ENCODE peak calls at places on chromosomes 16 and 17, in four cellular contexts. R, P, K and Y are unnamed samples.

GRCh38 chr17:74601944-74602572 is 10.0 kb upstream of the CD300LD start:
- DNase-seq in R (peak; percentile 15), P (no peak), K (peak; percentile 79), Y (no peak)

GRCh38 chr17:72031219-72031906 is 89.5 kb upstream of the SOX9 start:
- DNase-seq in R (no peak), P (no peak), K (no peak), Y (no peak)

GRCh38 chr17:77827039-77827438 is 131.5 kb upstream of the TNRC6C start:
- DNase-seq in R (no peak), P (no peak), K (no peak), Y (no peak)

GRCh38 chr17:3958200-3958599 is 6.0 kb downstream of the ATP2A3 start:
- DNase-seq in R (no peak), P (no peak), K (no peak), Y (no peak)

GRCh38 chr16:68529608-68529930 is 9.5 kb upstream of the ZFP90 start:
- DNase-seq in R (no peak), P (no peak), K (no peak), Y (no peak)

GRCh38 chr16:84303516-84303915 is 8.8 kb downstream of the WFDC1 start:
- DNase-seq in R (no peak), P (no peak), K (no peak), Y (no peak)

GRCh38 chr16:66588981-66589713 is 9.9 kb downstream of the CMTM2 start:
- DNase-seq in R (peak; percentile 18), P (peak; percentile 45), K (peak; percentile 42), Y (no peak)

GRCh38 chr16:2808181-2808580 is 8.9 kb upstream of the PRSS21 start:
- DNase-seq in R (no peak), P (no peak), K (no peak), Y (no peak)

GRCh38 chr16:11350531-11351335 is 5.5 kb downstream of the RMI2 start:
- DNase-seq in R (peak; percentile 87), P (no peak), K (no peak), Y (no peak)

DNA sequence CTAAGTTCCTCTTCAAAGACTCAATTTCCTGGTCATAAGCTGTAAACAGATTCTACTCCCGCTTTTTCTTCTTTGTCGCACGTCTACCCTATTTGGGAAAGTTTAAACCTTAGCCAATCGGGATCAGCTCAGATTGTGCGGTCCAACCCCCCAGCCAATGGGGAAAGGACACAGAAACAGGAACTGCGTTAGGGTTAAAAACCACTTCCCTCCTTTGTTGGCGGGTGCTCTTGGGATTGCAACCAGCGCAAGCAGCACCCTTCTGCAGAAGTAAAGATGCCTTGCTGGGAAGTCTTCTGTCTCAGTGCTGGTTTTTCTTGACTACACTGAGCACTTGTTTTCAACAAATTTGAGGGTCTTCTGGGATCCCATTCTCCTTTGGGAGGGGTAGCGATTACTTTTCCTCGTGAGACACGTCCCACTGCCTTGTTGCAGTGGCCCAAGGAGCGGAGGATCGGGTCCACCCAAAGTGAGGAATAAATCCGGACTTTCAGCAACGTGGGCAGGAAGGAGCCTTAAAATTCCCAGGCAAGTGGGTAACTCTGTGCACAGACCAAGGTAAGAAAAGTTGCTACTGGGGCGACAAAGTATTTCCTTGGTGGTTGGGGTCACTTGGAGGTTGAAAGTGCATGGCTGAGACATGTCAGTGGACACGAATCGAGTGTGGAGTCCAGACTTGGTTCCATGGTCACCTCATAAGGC is 1.0 kb upstream of the YPEL3 start:
- DNase-seq in R (no peak), P (no peak), K (no peak), Y (no peak)
- TF ChIP-seq POLR2A in R (no peak), P (no peak), K (no peak), Y (no peak)

DNA sequence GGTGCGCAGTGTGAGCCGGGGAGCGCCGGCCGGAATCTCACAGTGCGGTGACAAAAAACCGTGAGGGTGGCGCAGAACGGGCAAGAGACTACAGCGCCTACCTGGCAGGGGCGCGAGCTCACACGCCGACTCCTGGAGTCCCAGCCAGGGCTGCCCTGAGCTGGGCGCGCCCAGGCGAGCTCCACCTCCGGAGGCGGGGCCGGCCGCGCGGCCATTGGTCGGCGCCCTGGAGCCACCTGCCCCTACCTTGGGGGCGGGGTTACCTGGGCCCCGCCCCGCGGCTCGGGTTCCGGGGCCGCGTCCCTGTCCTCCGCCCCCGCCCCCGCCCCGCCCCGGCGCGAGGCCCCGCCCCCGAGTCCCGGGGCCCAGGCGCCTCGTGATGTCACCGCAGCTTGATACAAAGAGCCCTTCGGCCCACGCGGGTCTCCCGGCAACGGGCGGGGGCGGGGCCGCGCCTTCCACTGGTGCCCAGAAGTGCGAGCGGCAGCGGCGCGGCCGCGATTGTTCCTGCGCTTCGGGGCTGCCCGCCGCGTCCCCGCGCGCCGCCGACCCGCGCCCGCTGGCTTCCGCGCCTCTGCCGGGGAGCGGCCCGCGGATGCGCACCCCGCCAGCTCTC is 96.3 kb downstream of the RAB11FIP4 start:
- DNase-seq in R (peak; percentile 16), P (peak; percentile 97), K (peak; percentile 94), Y (peak; percentile 95)
- TF ChIP-seq POLR2A in R (no peak), P (peak; percentile 82), K (peak; percentile 44), Y (peak; percentile 91)

GRCh38 chr16:35746281-35746962 is 2287.0 kb downstream of the TP53TG3F start:
- DNase-seq in R (no peak), P (no peak), K (no peak), Y (no peak)

GRCh38 chr16:35746963-35747657 is 2287.7 kb downstream of the TP53TG3F start:
- DNase-seq in R (no peak), P (no peak), K (no peak), Y (no peak)

GRCh38 chr16:35748621-35749252 is 2289.3 kb downstream of the TP53TG3F start:
- DNase-seq in R (no peak), P (no peak), K (no peak), Y (no peak)

GRCh38 chr16:35749253-35750141 is 2290.1 kb downstream of the TP53TG3F start:
- DNase-seq in R (no peak), P (no peak), K (no peak), Y (no peak)

GRCh38 chr16:35747658-35748455 is 2288.4 kb downstream of the TP53TG3F start:
- DNase-seq in R (no peak), P (no peak), K (no peak), Y (no peak)
- TF ChIP-seq POLR2A in R (no peak), P (no peak), K (no peak), Y (no peak)

DNA sequence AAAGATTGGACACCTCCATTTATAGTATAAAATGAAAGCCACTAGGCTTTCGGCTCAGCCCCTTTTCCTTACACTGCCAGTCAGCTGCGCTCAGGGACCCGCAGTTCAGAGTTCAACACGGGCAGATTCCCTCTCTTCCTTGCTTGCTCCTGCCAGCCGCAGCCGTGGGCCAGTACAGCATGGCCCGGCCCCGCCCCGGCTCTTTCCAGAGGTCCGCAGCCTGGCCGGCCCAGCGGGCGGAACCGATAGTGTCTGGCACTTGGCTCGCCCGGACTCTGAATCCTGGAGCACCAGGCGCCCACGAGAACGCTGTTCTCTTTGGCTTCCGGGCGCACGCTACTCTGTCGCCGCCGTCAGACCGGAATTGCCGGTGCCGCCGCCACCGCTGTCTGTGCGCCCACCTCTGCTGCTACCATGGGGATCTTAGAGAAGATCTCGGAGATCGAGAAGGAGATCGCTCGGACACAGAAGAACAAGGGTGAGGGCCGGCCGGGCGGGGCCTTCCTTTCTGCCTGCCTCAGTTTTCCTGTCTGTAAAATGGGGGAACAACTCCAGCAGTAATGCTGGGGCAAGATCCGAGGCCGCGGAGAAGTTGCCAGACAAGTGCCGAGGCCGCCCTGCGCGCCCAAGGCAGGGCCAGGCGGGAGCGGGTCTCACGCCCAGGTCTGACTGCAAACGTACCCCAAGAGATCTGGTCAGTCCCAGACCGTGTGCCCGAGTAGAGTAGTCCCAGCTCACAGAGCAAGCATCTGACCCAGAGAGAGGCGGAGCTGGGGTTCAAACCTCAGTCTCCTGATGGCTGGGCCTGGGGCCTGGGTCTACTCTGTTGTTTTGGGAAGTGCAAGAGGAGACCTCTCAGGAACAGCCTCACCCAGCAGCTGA is at the start of gene DRG2:
- DNase-seq in R (peak; percentile 89), P (peak; percentile 96), K (peak; percentile 98), Y (peak; percentile 83)
- TF ChIP-seq POLR2A in R (peak; percentile 84), P (no peak), K (peak; percentile 80), Y (no peak)

GRCh38 chr17:28357901-28358197 is 522 bp upstream of the POLDIP2 start:
- DNase-seq in R (no peak), P (no peak), K (no peak), Y (no peak)

GRCh38 chr17:28363186-28363585 is 1.8 kb downstream of the SEBOX start:
- DNase-seq in R (no peak), P (no peak), K (no peak), Y (no peak)

DNA sequence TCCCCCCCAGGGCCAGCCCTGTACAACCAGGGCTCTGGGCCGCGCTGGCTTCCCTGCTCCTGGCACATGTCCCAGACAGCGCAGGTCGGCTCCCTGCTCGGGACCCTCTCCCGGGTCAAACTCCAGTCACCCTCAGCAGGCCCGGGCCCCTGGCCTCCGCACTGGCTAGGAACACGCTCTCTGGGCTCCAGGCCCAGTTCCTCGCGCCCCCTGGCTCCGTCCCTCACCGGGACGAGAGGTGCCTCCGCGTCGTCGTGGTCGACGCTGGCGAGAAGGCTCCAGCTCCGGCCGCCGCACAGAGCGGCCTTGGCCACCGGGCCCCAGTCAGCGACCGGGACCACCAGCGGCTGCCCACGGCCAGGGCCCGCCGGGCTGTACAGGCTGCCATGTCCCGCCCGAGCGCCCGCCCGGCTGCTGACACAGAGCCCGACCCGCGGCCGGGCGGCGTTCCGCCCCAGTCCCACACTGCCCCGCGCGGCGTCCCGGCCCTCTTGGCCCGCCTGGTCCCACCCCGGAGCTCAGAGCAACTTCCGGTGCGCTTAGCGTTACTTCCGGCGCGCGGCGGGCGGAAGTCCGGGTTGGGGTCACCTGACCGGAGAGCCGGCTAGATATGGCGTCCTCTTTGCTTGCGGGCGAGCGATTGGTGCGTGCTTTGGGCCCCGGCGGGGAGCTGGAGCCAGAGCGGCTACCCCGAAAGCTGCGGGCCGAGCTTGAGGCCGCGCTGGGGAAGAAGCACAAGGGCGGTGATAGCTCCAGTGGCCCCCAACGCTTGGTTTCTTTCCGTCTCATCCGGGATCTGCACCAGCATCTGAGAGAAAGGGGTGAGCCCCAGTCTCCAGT is at the start of gene POLDIP2:
- DNase-seq in R (peak; percentile 92), P (peak; percentile 97), K (peak; percentile 93), Y (peak; percentile 93)
- TF ChIP-seq POLR2A in R (peak; percentile 97), P (peak; percentile 33), K (peak; percentile 93), Y (peak; percentile 76)

DNA sequence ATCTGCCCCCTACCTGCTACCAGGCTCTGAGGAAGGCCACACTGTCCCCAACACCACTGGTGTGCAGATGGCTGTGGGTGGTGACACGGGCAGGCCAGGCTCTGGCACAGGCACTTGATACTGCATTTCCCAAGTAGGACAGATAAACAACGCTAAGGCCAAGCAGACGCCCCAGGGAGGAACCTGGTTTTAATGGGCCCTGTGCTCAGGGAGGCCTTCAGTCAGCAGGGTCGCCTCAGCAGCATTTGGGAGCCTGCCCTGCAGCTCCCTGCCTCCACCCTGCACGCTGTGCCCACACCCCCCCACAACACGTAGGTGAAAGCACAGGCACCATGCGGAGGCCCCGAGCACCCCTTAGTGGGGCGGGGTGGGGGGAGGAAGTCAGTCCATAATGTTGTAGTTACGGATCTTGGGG is 3.3 kb upstream of the FASN start:
- DNase-seq in R (no peak), P (no peak), K (no peak), Y (peak; percentile 80)
- TF ChIP-seq POLR2A in R (no peak), P (no peak), K (no peak), Y (no peak)